ENCODE peak calls at places on chromosomes 4 and X, in seven cellular contexts. R, Y, U, N, I, B and C are unnamed samples.
A peak's percentile ranks its signal among the peaks of the same experiment; 100 is the strongest.

GRCh38 chr4:177023951-177024350 is 231.2 kb upstream of the VEGFC start:
- DNase-seq in R (no peak), Y (no peak), U (no peak), N (no peak), I (no peak), B (no peak), C (no peak)

GRCh38 chr4:74654230-74654681 is 140.1 kb downstream of the BTC start:
- DNase-seq in R (no peak), Y (no peak), U (no peak), N (no peak), I (no peak), B (no peak), C (no peak)

GRCh38 chrX:38437093-38437492 is 84.7 kb downstream of the OTC start:
- DNase-seq in R (no peak), Y (no peak), U (no peak), N (no peak), I (no peak), B (no peak), C (no peak)

GRCh38 chr4:8582436-8582835 is 2.2 kb downstream of the GPR78 start:
- DNase-seq in R (no peak), Y (no peak), U (no peak), N (no peak), I (no peak), B (no peak), C (no peak)

GRCh38 chrX:413322-414201 is 26.9 kb upstream of the PPP2R3B start:
- DNase-seq in R (no peak), Y (no peak), U (no peak), N (no peak), I (no peak), B (no peak), C (no peak)

GRCh38 chr4:152997771-152998487 is 61.8 kb downstream of the FHDC1 start:
- DNase-seq in R (no peak), Y (no peak), U (no peak), N (no peak), I (no peak), B (no peak), C (no peak)

GRCh38 chr4:75289843-75290616 is 224.2 kb downstream of the RCHY1 start:
- DNase-seq in R (peak; percentile 19), Y (no peak), U (no peak), N (peak; percentile 4), I (peak; percentile 29), B (peak; percentile 31), C (peak; percentile 27)

GRCh38 chrX:46965125-46965758 is 53.0 kb downstream of the JADE3 start:
- DNase-seq in R (no peak), Y (peak; percentile 13), U (no peak), N (peak; percentile 68), I (no peak), B (no peak), C (no peak)

GRCh38 chrX:134732676-134733075 is 74.4 kb upstream of the PLAC1 start:
- DNase-seq in R (no peak), Y (no peak), U (no peak), N (no peak), I (no peak), B (no peak), C (no peak)

GRCh38 chrX:49838374-49838773 is 9.3 kb downstream of the PAGE4 start:
- DNase-seq in R (peak; percentile 29), Y (no peak), U (no peak), N (peak; percentile 20), I (no peak), B (peak; percentile 10), C (peak; percentile 40)

GRCh38 chrX:144896323-144896722 is 351.0 kb upstream of the SPANXN1 start:
- DNase-seq in R (no peak), Y (no peak), U (no peak), N (no peak), I (no peak), B (no peak), C (no peak)

GRCh38 chr4:10020871-10021676 is at the start of gene SLC2A9:
- DNase-seq in R (no peak), Y (no peak), U (no peak), N (no peak), I (no peak), B (no peak), C (no peak)

GRCh38 chrX:151825927-151826471 is 86.7 kb upstream of the MAGEA4 start:
- DNase-seq in R (no peak), Y (peak; percentile 34), U (no peak), N (peak; percentile 72), I (no peak), B (no peak), C (no peak)

GRCh38 chr4:71266090-71266794 is 72.6 kb upstream of the SLC4A4 start:
- DNase-seq in R (no peak), Y (peak; percentile 63), U (no peak), N (peak; percentile 93), I (peak; percentile 29), B (no peak), C (peak; percentile 13)

GRCh38 chr4:53932784-53933183 is 131.6 kb downstream of the CHIC2 start:
- DNase-seq in R (no peak), Y (peak; percentile 92), U (no peak), N (peak; percentile 93), I (no peak), B (no peak), C (no peak)

GRCh38 chr4:70706516-70706915 is 15.2 kb upstream of the RUFY3 start:
- DNase-seq in R (no peak), Y (no peak), U (no peak), N (no peak), I (no peak), B (no peak), C (no peak)

GRCh38 chr4:114257516-114257915 is 278.1 kb upstream of the ARSJ start:
- DNase-seq in R (no peak), Y (peak; percentile 48), U (no peak), N (peak; percentile 76), I (no peak), B (no peak), C (no peak)

GRCh38 chr4:113433536-113434246 is 327.8 kb downstream of the CAMK2D start:
- DNase-seq in R (no peak), Y (no peak), U (no peak), N (peak; percentile 46), I (no peak), B (no peak), C (no peak)

GRCh38 chr4:155608231-155608885 is 58.3 kb upstream of the GUCY1A1 start:
- DNase-seq in R (no peak), Y (no peak), U (no peak), N (peak; percentile 59), I (no peak), B (no peak), C (no peak)

GRCh38 chrX:104854188-104854587 is 288.2 kb downstream of the IL1RAPL2 start:
- DNase-seq in R (no peak), Y (no peak), U (no peak), N (no peak), I (no peak), B (no peak), C (no peak)

GRCh38 chrX:78092296-78092695 is 11.8 kb upstream of the PGK1 start:
- DNase-seq in R (no peak), Y (peak; percentile 37), U (no peak), N (peak; percentile 82), I (peak; percentile 46), B (peak; percentile 7), C (no peak)

GRCh38 chr4:26850528-26850927 is 10.1 kb upstream of the STIM2 start:
- DNase-seq in R (no peak), Y (no peak), U (no peak), N (no peak), I (no peak), B (no peak), C (no peak)

GRCh38 chr4:183960021-183960420 is 54.9 kb downstream of the STOX2 start:
- DNase-seq in R (peak; percentile 91), Y (peak; percentile 8), U (peak; percentile 89), N (peak; percentile 78), I (no peak), B (no peak), C (no peak)

DNA sequence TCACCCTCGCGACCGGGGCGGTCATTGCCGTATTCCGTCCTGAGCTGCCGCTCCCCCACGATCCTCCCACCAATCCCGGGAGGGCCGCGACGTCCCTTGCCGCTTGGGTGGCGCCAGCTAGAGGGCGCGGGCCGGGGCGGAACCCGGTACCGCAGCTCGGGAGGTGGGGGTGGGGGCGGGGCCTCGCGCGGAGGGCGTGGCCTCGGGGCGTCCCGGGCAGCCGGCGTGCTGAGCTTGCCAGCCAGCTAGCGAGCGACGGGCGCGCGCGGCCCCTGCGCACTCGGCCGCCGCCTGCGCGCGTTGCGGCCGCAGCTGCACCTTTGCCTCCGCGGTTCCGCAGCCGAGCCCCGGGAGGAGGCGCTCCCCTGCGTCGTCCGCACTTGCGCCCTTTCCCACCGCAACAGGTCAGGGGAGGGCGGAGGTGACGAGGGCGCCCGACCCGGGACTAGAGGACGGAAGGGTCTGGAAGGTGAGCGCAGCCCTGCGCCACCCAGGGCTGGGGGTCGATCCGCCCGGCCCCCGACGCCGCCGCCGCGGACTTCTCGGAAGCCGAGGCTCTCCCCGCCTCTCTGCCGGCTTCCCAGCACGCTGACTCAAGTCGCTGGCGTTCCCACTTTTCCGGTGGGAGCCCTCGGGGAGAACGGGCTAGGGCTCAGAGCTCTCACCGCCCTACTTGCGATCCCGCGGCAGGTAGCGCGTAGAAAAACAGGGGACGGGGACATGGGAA is at the start of gene AFF1:
- DNase-seq in R (peak; percentile 90), Y (no peak), U (peak; percentile 92), N (peak; percentile 90), I (peak; percentile 98), B (peak; percentile 91), C (peak; percentile 95)
- TF ChIP-seq CTCF in R (peak; percentile 41), Y (peak; percentile 46), U (peak; percentile 80), N (no peak), I (peak; percentile 29), B (peak; percentile 58), C (peak; percentile 48)

GRCh38 chr4:116849620-116850019 is 235.8 kb downstream of the TRAM1L1 start:
- DNase-seq in R (no peak), Y (no peak), U (no peak), N (no peak), I (no peak), B (no peak), C (no peak)
- TF ChIP-seq CTCF in R (no peak), Y (no peak), U (no peak), N (no peak), I (no peak), B (no peak), C (no peak)

GRCh38 chr4:77833158-77833724 is 14.1 kb upstream of the CNOT6L start:
- DNase-seq in R (no peak), Y (no peak), U (no peak), N (no peak), I (no peak), B (no peak), C (no peak)
- TF ChIP-seq CTCF in R (no peak), Y (no peak), U (no peak), N (no peak), I (no peak), B (no peak), C (no peak)

GRCh38 chrX:30995705-30996104 is 76.1 kb downstream of the FTHL17 start:
- DNase-seq in R (no peak), Y (no peak), U (no peak), N (no peak), I (no peak), B (no peak), C (no peak)
- TF ChIP-seq CTCF in R (no peak), Y (no peak), U (no peak), N (no peak), I (no peak), B (no peak), C (no peak)